ENCODE peak calls at places on chromosomes 16 and 17, in six cellular contexts. L is AG10803, O is heart left ventricle, Y is choroid plexus epithelial cell, S is lung, G is adrenal gland. B is an unnamed sample.

GRCh38 chr17:16293918-16294317 is 59.4 kb downstream of the CENPV start:
- DNase-seq in L (no peak), S (no peak), G (no peak), O (no peak), Y (no peak), B (peak; percentile 80)

GRCh38 chr16:27841061-27841801 is 222.3 kb downstream of the GSG1L start:
- DNase-seq in S (no peak), G (no peak), L (no peak), Y (no peak), O (no peak), B (no peak)

GRCh38 chr17:74276561-74277009 is 2.6 kb downstream of the DNAI2 start:
- DNase-seq in G (no peak), S (no peak), Y (no peak), L (peak; percentile 5), O (no peak), B (no peak)

GRCh38 chr16:15539197-15539596 is 103.8 kb downstream of the MARF1 start:
- DNase-seq in L (no peak), G (no peak), Y (peak; percentile 35), S (no peak), O (no peak), B (no peak)

GRCh38 chr16:4936181-4936990 is 562 bp downstream of the PPL start:
- DNase-seq in L (no peak), G (no peak), Y (no peak), O (no peak), S (peak; percentile 59), B (peak; percentile 53)

GRCh38 chr16:79392081-79392480 is 208.5 kb downstream of the MAF start:
- DNase-seq in O (no peak), Y (no peak), S (no peak), G (no peak), L (no peak), B (no peak)

GRCh38 chr17:17269926-17270773 is 10.9 kb downstream of the COPS3 start:
- DNase-seq in G (no peak), O (no peak), S (no peak), Y (peak; percentile 11), L (no peak), B (no peak)

GRCh38 chr17:28645576-28645939 is 600 bp upstream of the BLTP2 start:
- DNase-seq in S (no peak), G (no peak), O (no peak), Y (no peak), L (no peak), B (peak; percentile 27)

GRCh38 chr17:79023886-79024771 is at the start of gene C1QTNF1:
- DNase-seq in S (no peak), Y (peak; percentile 65), G (peak; percentile 62), L (no peak), O (peak; percentile 82), B (peak; percentile 73)

GRCh38 chr17:13355054-13355453 is 246.7 kb downstream of the HS3ST3A1 start:
- DNase-seq in O (no peak), G (no peak), S (no peak), Y (no peak), L (no peak), B (no peak)

GRCh38 chr16:49830873-49831272 is 25.0 kb downstream of the ZNF423 start:
- DNase-seq in L (no peak), Y (no peak), S (no peak), G (no peak), O (no peak), B (no peak)

GRCh38 chr17:47720754-47721533 is 12.1 kb upstream of the TBX21 start:
- DNase-seq in L (peak; percentile 6), O (no peak), G (peak; percentile 71), Y (no peak), S (no peak), B (no peak)

GRCh38 chr17:34474706-34475105 is 104.7 kb upstream of the TMEM132E start:
- DNase-seq in L (no peak), S (no peak), Y (no peak), G (no peak), O (no peak), B (no peak)

GRCh38 chr17:82588266-82589175 is 59.7 kb downstream of the WDR45B start:
- DNase-seq in O (no peak), L (no peak), G (no peak), S (no peak), Y (no peak), B (no peak)

GRCh38 chr17:33973491-33973890 is 281.6 kb upstream of the CCL2 start:
- DNase-seq in Y (no peak), G (no peak), O (no peak), L (no peak), S (no peak), B (no peak)

GRCh38 chr17:7982666-7983065 is 19.7 kb upstream of the GUCY2D start:
- DNase-seq in O (no peak), G (no peak), S (no peak), Y (peak; percentile 55), L (peak; percentile 12), B (no peak)

GRCh38 chr16:56331399-56331798 is 93.9 kb downstream of the AMFR start:
- DNase-seq in O (no peak), L (no peak), S (no peak), G (no peak), Y (no peak), B (no peak)

GRCh38 chr16:56331915-56332314 is 93.4 kb downstream of the AMFR start:
- DNase-seq in L (no peak), S (no peak), Y (no peak), O (no peak), G (no peak), B (no peak)

GRCh38 chr16:56328276-56329022 is 96.9 kb downstream of the AMFR start:
- DNase-seq in L (no peak), O (no peak), G (no peak), S (no peak), Y (no peak), B (no peak)

GRCh38 chr16:56329887-56330286 is 95.5 kb downstream of the AMFR start:
- DNase-seq in O (no peak), G (no peak), S (no peak), Y (no peak), L (no peak), B (no peak)

DNA sequence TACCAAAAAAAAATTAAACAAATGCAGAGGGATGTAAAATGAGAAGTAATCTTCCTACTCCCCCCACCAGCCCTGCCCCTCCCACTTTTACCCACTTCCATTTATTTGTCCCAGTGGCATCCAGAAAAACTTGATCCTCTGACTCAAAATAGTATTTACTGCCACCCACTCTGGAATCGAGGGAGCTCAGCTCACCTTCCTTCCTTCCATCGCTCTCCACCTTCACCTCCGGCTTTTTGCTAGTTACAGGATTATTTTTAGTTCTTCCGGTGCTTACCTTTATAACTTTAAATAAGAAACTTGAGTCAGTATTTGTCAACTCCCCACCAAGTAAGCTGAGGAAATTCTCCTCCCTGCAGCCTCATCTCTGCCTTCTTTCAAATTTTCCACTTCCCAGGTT is 94.9 kb downstream of the AMFR start:
- DNase-seq in S (no peak), Y (no peak), G (no peak), O (no peak), L (no peak), B (no peak)
- H3K4me3 ChIP-seq in S (no peak overlapping the region), Y (no peak overlapping the region), G (no peak overlapping the region), O (no peak overlapping the region), L (no peak overlapping the region), B (no peak overlapping the region)

GRCh38 chr16:72894291-72895151 is 153.4 kb downstream of the ZFHX3 start:
- DNase-seq in O (no peak), G (no peak), L (peak; percentile 21), S (no peak), Y (peak; percentile 48), B (no peak)
- H3K4me3 ChIP-seq in O (no peak overlapping the region), G (no peak overlapping the region), L (no peak overlapping the region), S (no peak overlapping the region), Y (no peak overlapping the region), B (no peak overlapping the region)

GRCh38 chr17:71247455-71248015 is 873.3 kb upstream of the SOX9 start:
- DNase-seq in O (no peak), G (no peak), L (peak; percentile 60), S (no peak), Y (no peak), B (no peak)

GRCh38 chr17:71252446-71252845 is 868.4 kb upstream of the SOX9 start:
- DNase-seq in O (no peak), S (no peak), Y (no peak), G (no peak), L (no peak), B (no peak)

GRCh38 chr17:71251936-71252335 is 868.9 kb upstream of the SOX9 start:
- DNase-seq in O (no peak), L (peak; percentile 95), S (no peak), G (no peak), Y (peak; percentile 4), B (no peak)

GRCh38 chr17:71251276-71251675 is 869.5 kb upstream of the SOX9 start:
- DNase-seq in S (no peak), Y (peak; percentile 57), L (peak; percentile 69), G (no peak), O (no peak), B (no peak)
- H3K4me3 ChIP-seq in S (no peak overlapping the region), Y (no peak overlapping the region), L (no peak overlapping the region), G (no peak overlapping the region), O (no peak overlapping the region), B (no peak overlapping the region)

GRCh38 chr16:88064889-88065746 is 113.9 kb downstream of the BANP start:
- DNase-seq in Y (no peak), O (peak; percentile 18), G (no peak), S (no peak), L (no peak), B (no peak)

GRCh38 chr16:88065747-88066142 is 114.5 kb downstream of the BANP start:
- DNase-seq in O (peak; percentile 40), L (no peak), G (no peak), Y (no peak), S (no peak), B (no peak)

GRCh38 chr16:88067530-88068411 is 116.5 kb downstream of the BANP start:
- DNase-seq in O (peak; percentile 44), S (no peak), G (no peak), Y (no peak), L (no peak), B (no peak)

GRCh38 chr16:88066234-88066633 is 115.0 kb downstream of the BANP start:
- DNase-seq in L (no peak), Y (no peak), O (peak; percentile 8), G (no peak), S (no peak), B (no peak)

GRCh38 chr16:88066680-88067529 is 115.7 kb downstream of the BANP start:
- DNase-seq in G (no peak), O (peak; percentile 45), Y (no peak), L (no peak), S (no peak), B (no peak)
- H3K4me3 ChIP-seq in G (no peak overlapping the region), O (no peak overlapping the region), Y (no peak overlapping the region), L (no peak overlapping the region), S (no peak overlapping the region), B (no peak overlapping the region)

B was measured in colonic mucosa.